ENCODE peak calls at places on chromosome 16, in four cellular contexts. Q is A549, T is HCT116, G is HepG2. X is an unnamed sample.

GRCh38 chr16:1189455-1189854 is 35.6 kb downstream of the TPSG1 start:
- DNase-seq in T (no peak), G (no peak), Q (no peak), X (no peak)

GRCh38 chr16:68470461-68471150 is 22.3 kb upstream of the SMPD3 start:
- DNase-seq in T (no peak), G (no peak), Q (no peak), X (peak; percentile 98)

GRCh38 chr16:80915079-80915450 is 91.6 kb downstream of the CMC2 start:
- DNase-seq in Q (no peak), G (no peak), T (no peak), X (no peak)

GRCh38 chr16:6096931-6097665 is 999.5 kb upstream of the EEF2KMT start:
- DNase-seq in T (no peak), Q (no peak), G (no peak), X (no peak)

GRCh38 chr16:27240948-27241531 is 27.5 kb downstream of the NSMCE1 start:
- DNase-seq in Q (no peak), T (no peak), G (no peak), X (no peak)

GRCh38 chr16:58001781-58002410 is 689 bp downstream of the USB1 start:
- DNase-seq in G (peak; percentile 42), T (no peak), Q (no peak), X (no peak)

GRCh38 chr16:14369734-14370598 is 260.1 kb downstream of the PARN start:
- DNase-seq in Q (no peak), G (no peak), T (no peak), X (no peak)

GRCh38 chr16:64412578-64413280 is 709.1 kb downstream of the CDH11 start:
- DNase-seq in T (no peak), Q (no peak), G (no peak), X (no peak)

GRCh38 chr16:66936462-66936861 is 1.1 kb downstream of the CES2 start:
- DNase-seq in Q (no peak), G (no peak), T (no peak), X (no peak)
- H3K4me3 ChIP-seq in Q (no peak overlapping the region), G (peak overlapping the region; percentile 89), T (no peak overlapping the region), X (no peak overlapping the region)

DNA sequence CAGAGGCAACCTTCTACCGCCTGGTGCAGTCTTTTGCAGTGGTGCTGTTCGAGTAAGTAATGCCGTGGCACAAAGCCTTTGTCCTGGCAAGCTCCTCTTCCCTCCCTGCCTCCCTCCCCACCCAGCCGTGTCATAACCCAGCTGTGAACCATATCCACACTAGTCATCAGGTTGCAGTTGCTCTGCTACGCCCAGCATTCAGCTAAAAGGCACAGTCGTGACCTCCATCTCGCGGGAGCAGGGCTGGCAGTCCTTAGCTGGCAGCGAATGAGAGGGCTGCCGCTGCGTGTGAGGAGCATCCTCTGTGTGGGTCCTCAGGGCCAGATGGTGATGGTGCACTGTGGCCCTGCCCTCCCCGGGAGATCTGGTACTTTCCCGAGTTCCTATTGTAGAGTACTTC is 39.3 kb downstream of the CIBAR2 start:
- DNase-seq in T (no peak), G (no peak), Q (no peak), X (no peak)
- TF ChIP-seq MAX in T (no peak), G (no peak), Q (no peak), X (no peak)

DNA sequence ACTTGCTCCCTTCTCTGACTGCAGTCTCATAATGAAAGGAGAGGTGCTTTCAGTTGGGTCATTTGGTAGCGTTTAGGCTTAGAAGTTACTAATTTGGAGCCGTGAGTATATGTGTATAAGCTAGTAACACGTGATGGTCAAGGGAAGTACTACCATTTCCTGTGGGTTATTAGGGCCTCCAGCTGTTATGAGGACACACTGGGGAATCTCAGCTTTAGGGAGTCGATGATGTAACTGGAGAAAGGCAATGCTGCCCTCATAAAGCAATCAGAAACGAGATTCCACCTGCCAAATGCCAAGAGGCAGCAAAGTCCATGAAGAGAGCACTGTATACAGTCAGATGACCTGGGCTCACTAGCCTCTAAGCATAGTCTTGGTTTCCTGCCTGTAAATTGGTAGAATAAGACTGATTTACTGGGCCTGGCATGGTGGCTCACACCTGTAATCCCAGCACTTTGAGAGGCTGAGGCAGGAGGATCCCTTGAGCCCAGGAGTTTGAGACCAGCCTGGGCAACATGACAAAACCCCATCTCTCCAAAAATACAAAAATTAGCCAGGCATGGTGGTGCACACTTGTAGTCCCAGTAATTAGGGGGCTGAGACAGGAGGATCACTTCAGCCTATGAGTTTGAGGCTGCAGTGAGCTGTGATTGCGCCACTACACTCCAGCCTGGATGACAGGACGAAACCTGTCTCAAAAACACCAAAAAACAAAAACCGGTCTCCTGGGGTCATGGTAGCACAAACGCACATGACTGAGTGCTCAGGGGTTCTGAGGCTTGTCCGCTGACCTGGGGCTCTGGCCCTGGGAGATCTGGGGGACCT is 53.0 kb downstream of the SF3B3 start:
- DNase-seq in T (no peak), Q (no peak), G (peak; percentile 28), X (peak; percentile 70)
- TF ChIP-seq POLR2A in T (no peak), Q (no peak), G (no peak), X (peak; percentile 31)

GRCh38 chr16:17831330-17831729 is 360.6 kb upstream of the XYLT1 start:
- DNase-seq in G (no peak), Q (no peak), T (no peak), X (no peak)
- H3K4me3 ChIP-seq in G (no peak overlapping the region), Q (no peak overlapping the region), T (no peak overlapping the region), X (no peak overlapping the region)

GRCh38 chr16:28918698-28919097 is 6.3 kb downstream of the RABEP2 start:
- DNase-seq in G (no peak), T (no peak), Q (no peak), X (no peak)
- TF ChIP-seq MAX in G (no peak), T (no peak), Q (no peak), X (no peak)

DNA sequence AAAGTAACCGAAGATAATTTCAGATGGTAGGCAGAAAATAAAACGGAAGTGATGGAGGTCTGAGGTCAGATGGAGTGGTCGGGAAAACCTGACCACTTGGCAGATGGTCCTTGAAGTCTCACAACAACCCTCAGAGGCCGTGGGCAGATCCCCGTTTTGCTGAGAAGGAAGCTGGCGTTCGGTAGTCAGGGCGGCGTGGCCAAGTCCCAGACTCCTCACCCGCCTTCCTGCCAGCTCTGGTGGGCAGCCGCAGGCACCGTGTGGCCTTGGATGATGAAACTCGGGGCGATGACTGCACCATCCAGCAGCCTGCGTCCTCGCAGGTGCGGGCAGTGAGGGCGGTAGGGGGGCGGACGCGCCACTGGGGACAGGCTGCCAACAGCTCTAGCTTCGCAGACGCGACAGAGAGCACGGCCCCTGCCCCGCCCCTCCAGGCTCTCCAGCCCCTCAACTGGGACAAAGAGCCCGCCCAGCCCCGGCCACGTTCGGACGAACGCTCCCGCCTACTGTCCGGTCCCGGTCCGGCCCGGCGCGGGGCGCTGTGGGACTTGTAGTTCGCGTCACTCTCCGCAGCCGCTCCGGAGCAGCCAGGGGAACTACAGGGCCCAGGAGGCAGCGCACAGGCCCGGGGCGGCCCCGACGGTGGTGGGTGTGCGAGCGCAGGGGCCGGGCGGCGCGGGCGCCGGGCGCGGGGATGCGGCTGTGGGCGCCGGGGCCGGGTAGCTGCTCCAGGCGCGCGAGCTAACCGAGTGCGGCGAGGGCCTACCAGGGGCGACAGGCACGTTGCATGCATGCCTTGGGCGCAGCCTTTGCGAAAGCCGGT is at the start of gene GPT2:
- DNase-seq in T (peak; percentile 91), Q (peak; percentile 80), G (peak; percentile 97), X (peak; percentile 99)
- TF ChIP-seq POLR2A in T (peak; percentile 60), Q (peak; percentile 73), G (peak; percentile 93), X (peak; percentile 42)